ENCODE peak calls at places on chromosome 16, in ten cellular contexts. O is AG04449, V is choroid plexus epithelial cell, I is SK-N-SH, G is OCI-LY7, Y is spleen, F is lung, N is endothelial cell of umbilical vein, R is HFF-Myc, X is mucosa of descending colon. Q is an unnamed sample.

GRCh38 chr16:85759631-85760419 is 8.9 kb upstream of the C16orf74 start:
- DNase-seq in O (no peak), V (no peak), I (no peak), G (peak), Y (peak), F (no peak), N (no peak), R (no peak), X (peak), Q (no peak)

GRCh38 chr16:50821586-50821985 is 79.7 kb downstream of the CYLD start:
- DNase-seq in O (no peak), V (no peak), I (no peak), G (no peak), Y (no peak), F (no peak), N (no peak), R (peak), X (no peak), Q (no peak)

GRCh38 chr16:89378947-89379771 is 111.2 kb downstream of the ANKRD11 start:
- DNase-seq in O (no peak), V (no peak), I (no peak), G (peak), Y (no peak), F (no peak), N (no peak), R (no peak), X (no peak), Q (no peak)

GRCh38 chr16:75580-76501 is 2.2 kb upstream of the MPG start:
- DNase-seq in O (no peak), V (peak), I (peak), G (peak), Y (no peak), F (peak), N (peak), R (no peak), X (peak), Q (peak)

GRCh38 chr16:21656795-21657768 is 4.7 kb upstream of the IGSF6 start:
- DNase-seq in O (no peak), V (peak), I (peak), G (peak), Y (no peak), F (no peak), N (peak), R (peak), X (no peak), Q (no peak)

GRCh38 chr16:58426960-58427359 is 34.7 kb downstream of the GINS3 start:
- DNase-seq in O (no peak), V (no peak), I (no peak), G (no peak), Y (no peak), F (no peak), N (no peak), R (no peak), X (no peak), Q (no peak)

GRCh38 chr16:60200161-60200560 is 1466.0 kb upstream of the GOT2 start:
- DNase-seq in O (no peak), V (no peak), I (no peak), G (no peak), Y (no peak), F (no peak), N (no peak), R (no peak), X (no peak), Q (no peak)

GRCh38 chr16:27745348-27745747 is 195.4 kb downstream of the KATNIP start:
- DNase-seq in O (no peak), V (peak), I (no peak), G (no peak), Y (no peak), F (no peak), N (no peak), R (peak), X (no peak), Q (no peak)

GRCh38 chr16:77951788-77952187 is 70.6 kb upstream of the CLEC3A start:
- DNase-seq in O (no peak), V (peak), I (peak), G (peak), Y (no peak), F (no peak), N (no peak), R (no peak), X (no peak), Q (no peak)

GRCh38 chr16:77133706-77134105 is 57.3 kb upstream of the MON1B start:
- DNase-seq in O (no peak), V (no peak), I (no peak), G (no peak), Y (no peak), F (no peak), N (no peak), R (no peak), X (no peak), Q (no peak)

GRCh38 chr16:82580293-82580900 is 46.4 kb upstream of the CDH13 start:
- DNase-seq in O (no peak), V (peak), I (peak), G (peak), Y (no peak), F (no peak), N (peak), R (no peak), X (no peak), Q (no peak)

GRCh38 chr16:29729116-29729521 is 16.7 kb downstream of the C16orf54 start:
- DNase-seq in O (no peak), V (peak), I (peak), G (peak), Y (no peak), F (no peak), N (peak), R (peak), X (no peak), Q (no peak)

GRCh38 chr16:14199624-14200023 is 128.5 kb downstream of the MRTFB start:
- DNase-seq in O (no peak), V (peak), I (no peak), G (no peak), Y (no peak), F (no peak), N (no peak), R (no peak), X (no peak), Q (no peak)

GRCh38 chr16:56425439-56425832 is at the start of gene AMFR:
- DNase-seq in O (no peak), V (peak), I (peak), G (peak), Y (peak), F (peak), N (peak), R (no peak), X (peak), Q (peak)

GRCh38 chr16:29765167-29766032 is 12.7 kb upstream of the ZG16 start:
- DNase-seq in O (no peak), V (no peak), I (no peak), G (no peak), Y (no peak), F (peak), N (no peak), R (no peak), X (peak), Q (no peak)

GRCh38 chr16:74073471-74073870 is 223.1 kb upstream of the PSMD7 start:
- DNase-seq in O (no peak), V (no peak), I (no peak), G (no peak), Y (no peak), F (no peak), N (no peak), R (peak), X (no peak), Q (no peak)

GRCh38 chr16:50841081-50841886 is 99.4 kb downstream of the CYLD start:
- DNase-seq in O (no peak), V (peak), I (no peak), G (no peak), Y (no peak), F (no peak), N (no peak), R (no peak), X (no peak), Q (no peak)

GRCh38 chr16:75481475-75481874 is 13.8 kb downstream of the CHST6 start:
- DNase-seq in O (no peak), V (no peak), I (no peak), G (no peak), Y (no peak), F (no peak), N (no peak), R (no peak), X (no peak), Q (no peak)

GRCh38 chr16:27778926-27779570 is 229.1 kb downstream of the KATNIP start:
- DNase-seq in O (no peak), V (no peak), I (no peak), G (no peak), Y (peak), F (no peak), N (no peak), R (no peak), X (no peak), Q (no peak)

GRCh38 chr16:85638248-85638647 is 25.1 kb downstream of the GSE1 start:
- DNase-seq in O (no peak), V (no peak), I (no peak), G (no peak), Y (no peak), F (no peak), N (no peak), R (no peak), X (no peak), Q (no peak)

GRCh38 chr16:87185983-87186382 is 131.2 kb downstream of the C16orf95 start:
- DNase-seq in O (no peak), V (no peak), I (no peak), G (no peak), Y (no peak), F (no peak), N (no peak), R (no peak), X (no peak), Q (no peak)
- H3K4me3 ChIP-seq in O (no peak), V (no peak), I (no peak), G (no peak), Y (no peak), F (no peak), N (no peak), R (no peak), X (no peak), Q (no peak)

GRCh38 chr16:81424761-81425160 is 19.8 kb upstream of the CMIP start:
- DNase-seq in O (no peak), V (no peak), I (no peak), G (peak), Y (no peak), F (no peak), N (no peak), R (no peak), X (no peak), Q (no peak)
- TF ChIP-seq CTCF in O (no peak), V (no peak), I (no peak), G (no peak), Y (no peak), F (no peak), N (no peak), R (no peak), X (no peak), Q (no peak)

DNA sequence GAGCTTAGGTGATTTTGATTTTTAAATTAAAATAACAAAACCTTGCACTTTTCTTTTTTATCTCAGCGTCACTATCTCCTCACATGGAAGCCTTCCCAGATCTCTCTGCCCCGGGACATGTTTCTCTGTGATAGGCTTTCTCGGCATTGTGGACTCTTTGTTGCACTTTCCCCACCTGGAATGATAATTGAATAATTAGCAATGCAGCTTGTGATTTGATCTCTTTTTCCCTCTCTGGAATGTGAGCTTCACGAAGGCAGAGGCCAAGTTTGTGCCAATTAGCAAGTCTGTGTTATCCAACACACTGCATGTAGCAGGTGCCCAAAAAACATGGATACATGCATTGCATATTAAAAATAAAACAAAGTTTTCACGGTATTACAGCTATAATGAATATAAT is 431.1 kb downstream of the HAPSTR1 start:
- DNase-seq in O (no peak), V (no peak), I (no peak), G (no peak), Y (no peak), F (no peak), N (no peak), R (no peak), X (no peak), Q (no peak)
- H3K4me3 ChIP-seq in O (no peak), V (no peak), I (no peak), G (no peak), Y (no peak), F (no peak), N (no peak), R (no peak), X (no peak), Q (no peak)

GRCh38 chr16:46607529-46607928 is 13.7 kb downstream of the SHCBP1 start:
- DNase-seq in O (peak), V (peak), I (no peak), G (peak), Y (no peak), F (no peak), N (peak), R (no peak), X (no peak), Q (no peak)
- TF ChIP-seq CTCF in O (peak), V (peak), I (peak), G (peak), Y (peak), F (peak), N (no peak), R (peak), X (no peak), Q (peak)

GRCh38 chr16:1768061-1768766 is 3.1 kb downstream of the NME3 start:
- DNase-seq in O (no peak), V (no peak), I (no peak), G (no peak), Y (peak), F (no peak), N (no peak), R (no peak), X (no peak), Q (no peak)
- H3K4me3 ChIP-seq in O (no peak), V (no peak), I (no peak), G (no peak), Y (no peak), F (no peak), N (no peak), R (no peak), X (no peak), Q (no peak)

Q was measured in uterus.